ENCODE peak calls at places on chromosomes 16 and 17, in seven cellular contexts. U is NCI-H1105 treated with DMSO at 0.1 percent for 48 hours, Y is GM12891, V is cardiac septum, G is amniotic stem cell, P is upper lobe of right lung, X is lower lobe of right lung. R is an unnamed sample.

GRCh38 chr17:78412403-78412802 is 34.0 kb downstream of the PGS1 start:
- DNase-seq in U (no peak), Y (no peak), V (no peak), G (no peak), P (peak), X (no peak), R (no peak)

GRCh38 chr17:64641499-64641898 is 20.6 kb downstream of the SMURF2 start:
- DNase-seq in U (no peak), Y (no peak), V (no peak), G (no peak), P (no peak), X (no peak), R (peak)

GRCh38 chr17:73532441-73532901 is 111.8 kb downstream of the SDK2 start:
- DNase-seq in U (peak), Y (no peak), V (no peak), G (no peak), P (no peak), X (no peak), R (no peak)

GRCh38 chr16:86490859-86491642 is 19.3 kb upstream of the FOXF1 start:
- DNase-seq in U (no peak), Y (no peak), V (no peak), G (no peak), P (no peak), X (no peak), R (peak)

GRCh38 chr16:31508706-31509523 is 724 bp upstream of the RUSF1 start:
- DNase-seq in U (no peak), Y (no peak), V (no peak), G (no peak), P (no peak), X (no peak), R (no peak)

GRCh38 chr16:88005148-88005547 is 53.9 kb downstream of the BANP start:
- DNase-seq in U (no peak), Y (no peak), V (peak), G (no peak), P (no peak), X (no peak), R (no peak)

GRCh38 chr17:67125417-67125816 is 81.1 kb downstream of the CACNG1 start:
- DNase-seq in U (no peak), Y (no peak), V (no peak), G (no peak), P (no peak), X (no peak), R (no peak)

GRCh38 chr17:32722733-32723132 is 154.2 kb downstream of the MYO1D start:
- DNase-seq in U (no peak), Y (no peak), V (no peak), G (no peak), P (no peak), X (no peak), R (no peak)

GRCh38 chr17:40318835-40319332 is 9.9 kb downstream of the RARA start:
- DNase-seq in U (no peak), Y (no peak), V (peak), G (no peak), P (peak), X (peak), R (no peak)

GRCh38 chr17:82648761-82649474 is 674 bp upstream of the WDR45B start:
- DNase-seq in U (peak), Y (peak), V (peak), G (no peak), P (peak), X (peak), R (peak)

GRCh38 chr17:79862771-79863440 is 23.7 kb upstream of the CBX4 start:
- DNase-seq in U (no peak), Y (no peak), V (no peak), G (no peak), P (no peak), X (peak), R (no peak)